ENCODE peak calls at places on chromosomes 4 and X, in seven cellular contexts. One of them, this sample, is unnamed.

GRCh38 chr4:60485279-60485678 is 714.8 kb upstream of the ADGRL3 start:
- DNase-seq in GM23338: no peak
- DNase-seq in RKO: no peak
- DNase-seq in fibroblast of lung: no peak
- DNase-seq in GM10248: no peak
- DNase-seq in prostate gland: no peak
- DNase-seq in HTR-8/SVneo: no peak
- DNase-seq in this sample: no peak

GRCh38 chr4:164997324-164997723 is 19.9 kb upstream of the TRIM61 start:
- DNase-seq in prostate gland: no peak
- DNase-seq in GM10248: no peak
- DNase-seq in fibroblast of lung: no peak
- DNase-seq in HTR-8/SVneo: peak
- DNase-seq in RKO: peak
- DNase-seq in GM23338: peak
- DNase-seq in this sample: peak

GRCh38 chrX:87621697-87622096 is 104.1 kb downstream of the KLHL4 start:
- DNase-seq in HTR-8/SVneo: no peak
- DNase-seq in RKO: no peak
- DNase-seq in prostate gland: no peak
- DNase-seq in GM23338: no peak
- DNase-seq in GM10248: no peak
- DNase-seq in fibroblast of lung: peak
- DNase-seq in this sample: peak

GRCh38 chr4:154049457-154050181 is 260.7 kb upstream of the SFRP2 start:
- DNase-seq in GM10248: no peak
- DNase-seq in HTR-8/SVneo: no peak
- DNase-seq in fibroblast of lung: peak
- DNase-seq in RKO: no peak
- DNase-seq in GM23338: peak
- DNase-seq in prostate gland: no peak
- DNase-seq in this sample: no peak

GRCh38 chr4:148926861-148927260 is 484.6 kb upstream of the NR3C2 start:
- DNase-seq in GM10248: no peak
- DNase-seq in fibroblast of lung: peak
- DNase-seq in HTR-8/SVneo: no peak
- DNase-seq in GM23338: no peak
- DNase-seq in RKO: no peak
- DNase-seq in prostate gland: no peak
- DNase-seq in this sample: peak

GRCh38 chr4:1628892-1629703 is 55.0 kb downstream of the FAM53A start:
- DNase-seq in GM10248: peak
- DNase-seq in HTR-8/SVneo: peak
- DNase-seq in fibroblast of lung: peak
- DNase-seq in prostate gland: peak
- DNase-seq in RKO: peak
- DNase-seq in GM23338: peak
- DNase-seq in this sample: no peak

GRCh38 chr4:147056951-147057630 is 111.4 kb upstream of the TTC29 start:
- DNase-seq in RKO: peak
- DNase-seq in HTR-8/SVneo: peak
- DNase-seq in GM23338: no peak
- DNase-seq in prostate gland: no peak
- DNase-seq in GM10248: no peak
- DNase-seq in fibroblast of lung: peak
- DNase-seq in this sample: peak

GRCh38 chr4:166903408-166903807 is 330.9 kb downstream of the SPOCK3 start:
- DNase-seq in RKO: no peak
- DNase-seq in HTR-8/SVneo: no peak
- DNase-seq in GM10248: no peak
- DNase-seq in prostate gland: no peak
- DNase-seq in GM23338: no peak
- DNase-seq in fibroblast of lung: no peak
- DNase-seq in this sample: no peak

GRCh38 chr4:185634066-185634652 is 98.9 kb upstream of the PDLIM3 start:
- DNase-seq in prostate gland: no peak
- DNase-seq in RKO: peak
- DNase-seq in fibroblast of lung: no peak
- DNase-seq in HTR-8/SVneo: no peak
- DNase-seq in GM10248: no peak
- DNase-seq in GM23338: peak
- DNase-seq in this sample: no peak

GRCh38 chrX:20317873-20318272 is 51.2 kb upstream of the RPS6KA3 start:
- DNase-seq in RKO: no peak
- DNase-seq in prostate gland: no peak
- DNase-seq in HTR-8/SVneo: no peak
- DNase-seq in fibroblast of lung: peak
- DNase-seq in GM23338: no peak
- DNase-seq in GM10248: no peak
- DNase-seq in this sample: no peak

GRCh38 chr4:38684271-38684670 is 20.3 kb downstream of the KLF3 start:
- DNase-seq in GM23338: no peak
- DNase-seq in GM10248: no peak
- DNase-seq in prostate gland: no peak
- DNase-seq in HTR-8/SVneo: no peak
- DNase-seq in fibroblast of lung: no peak
- DNase-seq in RKO: no peak
- DNase-seq in this sample: no peak

GRCh38 chr4:30553721-30554120 is 166.4 kb upstream of the PCDH7 start:
- DNase-seq in HTR-8/SVneo: peak
- DNase-seq in GM23338: no peak
- DNase-seq in prostate gland: no peak
- DNase-seq in fibroblast of lung: peak
- DNase-seq in RKO: no peak
- DNase-seq in GM10248: no peak
- DNase-seq in this sample: peak

GRCh38 chrX:137562096-137562495 is 3.8 kb upstream of the ZIC3 start:
- DNase-seq in GM23338: no peak
- DNase-seq in fibroblast of lung: no peak
- DNase-seq in prostate gland: no peak
- DNase-seq in GM10248: no peak
- DNase-seq in RKO: no peak
- DNase-seq in HTR-8/SVneo: no peak
- DNase-seq in this sample: no peak

GRCh38 chr4:149845643-149846208 is 30.1 kb upstream of the IQCM start:
- DNase-seq in prostate gland: no peak
- DNase-seq in GM23338: no peak
- DNase-seq in RKO: no peak
- DNase-seq in HTR-8/SVneo: no peak
- DNase-seq in GM10248: no peak
- DNase-seq in fibroblast of lung: no peak
- DNase-seq in this sample: no peak

GRCh38 chrX:123464709-123465108 is 268.1 kb downstream of the THOC2 start:
- DNase-seq in GM10248: no peak
- DNase-seq in RKO: no peak
- DNase-seq in HTR-8/SVneo: no peak
- DNase-seq in GM23338: no peak
- DNase-seq in prostate gland: no peak
- DNase-seq in fibroblast of lung: no peak
- DNase-seq in this sample: no peak

GRCh38 chrX:40209951-40210617 is 112.3 kb upstream of the BCOR start:
- DNase-seq in HTR-8/SVneo: no peak
- DNase-seq in GM10248: no peak
- DNase-seq in prostate gland: no peak
- DNase-seq in RKO: peak
- DNase-seq in GM23338: no peak
- DNase-seq in fibroblast of lung: peak
- DNase-seq in this sample: no peak

GRCh38 chr4:101238706-101239105 is 108.6 kb downstream of the PPP3CA start:
- DNase-seq in GM10248: no peak
- DNase-seq in GM23338: no peak
- DNase-seq in HTR-8/SVneo: peak
- DNase-seq in fibroblast of lung: peak
- DNase-seq in prostate gland: no peak
- DNase-seq in RKO: no peak
- DNase-seq in this sample: no peak

GRCh38 chrX:134741801-134742200 is 83.5 kb upstream of the PLAC1 start:
- DNase-seq in RKO: no peak
- DNase-seq in HTR-8/SVneo: no peak
- DNase-seq in fibroblast of lung: no peak
- DNase-seq in GM10248: no peak
- DNase-seq in prostate gland: no peak
- DNase-seq in GM23338: no peak
- DNase-seq in this sample: no peak

GRCh38 chr4:53671757-53672156 is 80.5 kb upstream of the LNX1 start:
- DNase-seq in fibroblast of lung: no peak
- DNase-seq in GM23338: no peak
- DNase-seq in RKO: no peak
- DNase-seq in GM10248: no peak
- DNase-seq in prostate gland: peak
- DNase-seq in HTR-8/SVneo: no peak
- DNase-seq in this sample: no peak

GRCh38 chr4:98470831-98471230 is 187.6 kb downstream of the TSPAN5 start:
- DNase-seq in prostate gland: no peak
- DNase-seq in HTR-8/SVneo: no peak
- DNase-seq in RKO: no peak
- DNase-seq in fibroblast of lung: peak
- DNase-seq in GM23338: no peak
- DNase-seq in GM10248: no peak
- DNase-seq in this sample: peak

GRCh38 chr4:143358923-143359694 is 22.4 kb downstream of the GAB1 start:
- DNase-seq in GM23338: no peak
- DNase-seq in prostate gland: peak
- DNase-seq in fibroblast of lung: peak
- DNase-seq in RKO: peak
- DNase-seq in GM10248: peak
- DNase-seq in HTR-8/SVneo: peak
- DNase-seq in this sample: peak

GRCh38 chr4:7146764-7147071 is 45.6 kb upstream of the SORCS2 start:
- DNase-seq in fibroblast of lung: no peak
- DNase-seq in GM10248: no peak
- DNase-seq in prostate gland: no peak
- DNase-seq in HTR-8/SVneo: no peak
- DNase-seq in RKO: no peak
- DNase-seq in GM23338: no peak
- DNase-seq in this sample: no peak

GRCh38 chr4:147134536-147135210 is 189.0 kb upstream of the TTC29 start:
- DNase-seq in fibroblast of lung: peak
- DNase-seq in HTR-8/SVneo: no peak
- DNase-seq in GM23338: no peak
- DNase-seq in RKO: no peak
- DNase-seq in GM10248: no peak
- DNase-seq in prostate gland: no peak
- DNase-seq in this sample: no peak

GRCh38 chr4:113657834-113658233 is 103.7 kb downstream of the CAMK2D start:
- DNase-seq in RKO: peak
- DNase-seq in fibroblast of lung: peak
- DNase-seq in GM10248: no peak
- DNase-seq in HTR-8/SVneo: no peak
- DNase-seq in prostate gland: no peak
- DNase-seq in GM23338: no peak
- DNase-seq in this sample: no peak

GRCh38 chr4:10639664-10640063 is 44.9 kb downstream of the CLNK start:
- DNase-seq in fibroblast of lung: peak
- DNase-seq in GM23338: no peak
- DNase-seq in RKO: no peak
- DNase-seq in prostate gland: no peak
- DNase-seq in GM10248: no peak
- DNase-seq in HTR-8/SVneo: no peak
- DNase-seq in this sample: no peak

GRCh38 chr4:23773884-23774636 is 115.8 kb downstream of the PPARGC1A start:
- DNase-seq in HTR-8/SVneo: no peak
- DNase-seq in RKO: no peak
- DNase-seq in prostate gland: no peak
- DNase-seq in fibroblast of lung: no peak
- DNase-seq in GM10248: no peak
- DNase-seq in GM23338: peak
- DNase-seq in this sample: no peak

GRCh38 chr4:106707776-106708603 is 328.1 kb downstream of the DKK2 start:
- DNase-seq in GM23338: no peak
- DNase-seq in fibroblast of lung: peak
- DNase-seq in prostate gland: no peak
- DNase-seq in GM10248: no peak
- DNase-seq in HTR-8/SVneo: no peak
- DNase-seq in RKO: peak
- DNase-seq in this sample: no peak